ENCODE peak calls at places on chromosomes 2 and 18, in ten cellular contexts. One of them, this sample, is unnamed.

GRCh38 chr18:51561821-51562220 is 364.3 kb upstream of the MEX3C start:
- DNase-seq in fibroblast of lung: no peak
- DNase-seq in CD8-positive, alpha-beta T cell: no peak
- DNase-seq in cardiac muscle cell: peak; percentile 22
- DNase-seq in sigmoid colon: no peak
- DNase-seq in OCI-LY7: no peak
- DNase-seq in lung: no peak
- DNase-seq in H9: no peak
- DNase-seq in psoas muscle: no peak
- DNase-seq in ascending aorta: no peak
- DNase-seq in this sample: no peak

GRCh38 chr2:189466656-189467055 is 25.4 kb downstream of the WDR75 start:
- DNase-seq in lung: no peak
- DNase-seq in sigmoid colon: no peak
- DNase-seq in CD8-positive, alpha-beta T cell: no peak
- DNase-seq in ascending aorta: no peak
- DNase-seq in psoas muscle: no peak
- DNase-seq in cardiac muscle cell: peak; percentile 73
- DNase-seq in OCI-LY7: peak; percentile 16
- DNase-seq in fibroblast of lung: peak; percentile 58
- DNase-seq in H9: no peak
- DNase-seq in this sample: no peak

GRCh38 chr2:240889601-240890560 is 6.1 kb downstream of the MAB21L4 start:
- DNase-seq in fibroblast of lung: no peak
- DNase-seq in OCI-LY7: no peak
- DNase-seq in ascending aorta: no peak
- DNase-seq in sigmoid colon: no peak
- DNase-seq in CD8-positive, alpha-beta T cell: no peak
- DNase-seq in H9: no peak
- DNase-seq in psoas muscle: no peak
- DNase-seq in cardiac muscle cell: no peak
- DNase-seq in lung: no peak
- DNase-seq in this sample: no peak

GRCh38 chr2:183991973-183992372 is 606.4 kb upstream of the ZNF804A start:
- DNase-seq in ascending aorta: no peak
- DNase-seq in psoas muscle: no peak
- DNase-seq in lung: no peak
- DNase-seq in fibroblast of lung: no peak
- DNase-seq in H9: no peak
- DNase-seq in OCI-LY7: no peak
- DNase-seq in sigmoid colon: no peak
- DNase-seq in CD8-positive, alpha-beta T cell: no peak
- DNase-seq in cardiac muscle cell: no peak
- DNase-seq in this sample: no peak

GRCh38 chr2:46339676-46340459 is 42.7 kb downstream of the EPAS1 start:
- DNase-seq in psoas muscle: no peak
- DNase-seq in ascending aorta: no peak
- DNase-seq in CD8-positive, alpha-beta T cell: no peak
- DNase-seq in fibroblast of lung: peak; percentile 52
- DNase-seq in lung: no peak
- DNase-seq in sigmoid colon: no peak
- DNase-seq in H9: no peak
- DNase-seq in cardiac muscle cell: peak; percentile 84
- DNase-seq in OCI-LY7: no peak
- DNase-seq in this sample: no peak

GRCh38 chr2:101738649-101739048 is 41.1 kb downstream of the MAP4K4 start:
- DNase-seq in cardiac muscle cell: no peak
- DNase-seq in lung: no peak
- DNase-seq in fibroblast of lung: no peak
- DNase-seq in ascending aorta: no peak
- DNase-seq in sigmoid colon: no peak
- DNase-seq in OCI-LY7: no peak
- DNase-seq in H9: no peak
- DNase-seq in CD8-positive, alpha-beta T cell: no peak
- DNase-seq in psoas muscle: no peak
- DNase-seq in this sample: no peak

GRCh38 chr18:31590570-31590969 is 1.1 kb upstream of the TTR start:
- DNase-seq in fibroblast of lung: no peak
- DNase-seq in CD8-positive, alpha-beta T cell: no peak
- DNase-seq in sigmoid colon: no peak
- DNase-seq in H9: no peak
- DNase-seq in psoas muscle: no peak
- DNase-seq in ascending aorta: no peak
- DNase-seq in lung: no peak
- DNase-seq in OCI-LY7: no peak
- DNase-seq in cardiac muscle cell: no peak
- DNase-seq in this sample: no peak

GRCh38 chr18:58417752-58418151 is 211.1 kb downstream of the ALPK2 start:
- DNase-seq in lung: no peak
- DNase-seq in fibroblast of lung: peak; percentile 34
- DNase-seq in cardiac muscle cell: peak; percentile 77
- DNase-seq in H9: no peak
- DNase-seq in ascending aorta: no peak
- DNase-seq in psoas muscle: no peak
- DNase-seq in CD8-positive, alpha-beta T cell: no peak
- DNase-seq in sigmoid colon: no peak
- DNase-seq in OCI-LY7: no peak
- DNase-seq in this sample: no peak

GRCh38 chr2:96092580-96092877 is 23.8 kb downstream of the ADRA2B start:
- DNase-seq in OCI-LY7: no peak
- DNase-seq in ascending aorta: peak; percentile 42
- DNase-seq in H9: peak; percentile 27
- DNase-seq in psoas muscle: no peak
- DNase-seq in fibroblast of lung: no peak
- DNase-seq in cardiac muscle cell: no peak
- DNase-seq in lung: no peak
- DNase-seq in sigmoid colon: peak; percentile 48
- DNase-seq in CD8-positive, alpha-beta T cell: no peak
- DNase-seq in this sample: no peak

GRCh38 chr2:102000813-102001766 is 9.3 kb downstream of the IL1R2 start:
- DNase-seq in ascending aorta: no peak
- DNase-seq in OCI-LY7: no peak
- DNase-seq in H9: no peak
- DNase-seq in cardiac muscle cell: no peak
- DNase-seq in psoas muscle: no peak
- DNase-seq in fibroblast of lung: no peak
- DNase-seq in CD8-positive, alpha-beta T cell: no peak
- DNase-seq in sigmoid colon: no peak
- DNase-seq in lung: no peak
- DNase-seq in this sample: no peak

GRCh38 chr2:104768694-104769093 is 85.2 kb upstream of the POU3F3 start:
- DNase-seq in ascending aorta: no peak
- DNase-seq in lung: no peak
- DNase-seq in cardiac muscle cell: no peak
- DNase-seq in H9: no peak
- DNase-seq in OCI-LY7: no peak
- DNase-seq in sigmoid colon: no peak
- DNase-seq in psoas muscle: no peak
- DNase-seq in fibroblast of lung: no peak
- DNase-seq in CD8-positive, alpha-beta T cell: no peak
- DNase-seq in this sample: no peak

GRCh38 chr2:119914266-119914665 is 98.6 kb upstream of the EPB41L5 start:
- DNase-seq in psoas muscle: no peak
- DNase-seq in H9: no peak
- DNase-seq in cardiac muscle cell: peak; percentile 2
- DNase-seq in OCI-LY7: no peak
- DNase-seq in ascending aorta: no peak
- DNase-seq in CD8-positive, alpha-beta T cell: no peak
- DNase-seq in lung: no peak
- DNase-seq in sigmoid colon: no peak
- DNase-seq in fibroblast of lung: no peak
- DNase-seq in this sample: no peak

GRCh38 chr2:224101820-224102630 is 62.9 kb upstream of the SERPINE2 start:
- DNase-seq in H9: no peak
- DNase-seq in ascending aorta: peak; percentile 74
- DNase-seq in cardiac muscle cell: peak; percentile 90
- DNase-seq in CD8-positive, alpha-beta T cell: no peak
- DNase-seq in sigmoid colon: no peak
- DNase-seq in lung: peak; percentile 20
- DNase-seq in psoas muscle: no peak
- DNase-seq in OCI-LY7: no peak
- DNase-seq in fibroblast of lung: peak; percentile 85
- DNase-seq in this sample: no peak

GRCh38 chr2:237227190-237227988 is 141.7 kb downstream of the COPS8 start:
- DNase-seq in H9: no peak
- DNase-seq in ascending aorta: no peak
- DNase-seq in lung: no peak
- DNase-seq in OCI-LY7: no peak
- DNase-seq in sigmoid colon: no peak
- DNase-seq in psoas muscle: no peak
- DNase-seq in CD8-positive, alpha-beta T cell: no peak
- DNase-seq in fibroblast of lung: peak; percentile 91
- DNase-seq in cardiac muscle cell: peak; percentile 92
- DNase-seq in this sample: no peak
- H3K27ac ChIP-seq in H9: no peak overlapping the region
- H3K27ac ChIP-seq in ascending aorta: no peak overlapping the region
- H3K27ac ChIP-seq in lung: no peak overlapping the region
- H3K27ac ChIP-seq in OCI-LY7: no peak overlapping the region
- H3K27ac ChIP-seq in sigmoid colon: no peak overlapping the region
- H3K27ac ChIP-seq in psoas muscle: no peak overlapping the region
- H3K27ac ChIP-seq in CD8-positive, alpha-beta T cell: no peak overlapping the region
- H3K27ac ChIP-seq in fibroblast of lung: peak overlapping the region; percentile 78
- H3K27ac ChIP-seq in cardiac muscle cell: no peak overlapping the region
- H3K27ac ChIP-seq in this sample: no peak overlapping the region

DNA sequence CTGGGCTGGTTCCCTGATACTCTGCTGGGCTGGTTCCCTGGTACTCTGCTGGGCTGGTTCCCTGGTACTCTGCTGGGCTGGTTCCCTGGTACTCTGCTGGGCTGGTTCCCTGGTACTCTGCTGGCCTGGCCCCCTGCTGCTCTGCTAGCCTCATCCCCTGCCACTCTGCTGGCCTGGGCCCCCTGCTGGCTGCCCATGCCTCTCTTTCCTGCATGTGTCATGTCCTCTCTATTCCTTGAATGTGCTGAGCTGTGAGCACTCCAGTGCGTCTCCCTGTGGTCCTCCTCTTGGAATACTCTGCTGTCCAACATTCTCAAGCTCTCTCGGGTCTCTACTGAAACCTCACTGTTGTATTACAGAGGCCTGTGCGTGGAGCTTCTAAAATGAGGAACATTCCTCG is 216.3 kb downstream of the RNF144A start:
- DNase-seq in cardiac muscle cell: no peak
- DNase-seq in psoas muscle: no peak
- DNase-seq in sigmoid colon: no peak
- DNase-seq in lung: no peak
- DNase-seq in ascending aorta: no peak
- DNase-seq in OCI-LY7: no peak
- DNase-seq in CD8-positive, alpha-beta T cell: no peak
- DNase-seq in H9: peak; percentile 41
- DNase-seq in fibroblast of lung: no peak
- DNase-seq in this sample: no peak
- TF ChIP-seq CTCF in cardiac muscle cell: peak; percentile 2
- TF ChIP-seq CTCF in psoas muscle: no peak
- TF ChIP-seq CTCF in sigmoid colon: no peak
- TF ChIP-seq CTCF in lung: no peak
- TF ChIP-seq CTCF in ascending aorta: no peak
- TF ChIP-seq CTCF in OCI-LY7: no peak
- TF ChIP-seq CTCF in CD8-positive, alpha-beta T cell: no peak
- TF ChIP-seq CTCF in H9: no peak
- TF ChIP-seq CTCF in fibroblast of lung: no peak
- TF ChIP-seq CTCF in this sample: no peak

GRCh38 chr2:146450131-146450530 is 1394.7 kb upstream of the ACVR2A start:
- DNase-seq in psoas muscle: no peak
- DNase-seq in sigmoid colon: no peak
- DNase-seq in cardiac muscle cell: no peak
- DNase-seq in lung: no peak
- DNase-seq in OCI-LY7: no peak
- DNase-seq in CD8-positive, alpha-beta T cell: no peak
- DNase-seq in H9: no peak
- DNase-seq in ascending aorta: no peak
- DNase-seq in fibroblast of lung: no peak
- DNase-seq in this sample: no peak

GRCh38 chr2:146457221-146457620 is 1387.6 kb upstream of the ACVR2A start:
- DNase-seq in ascending aorta: no peak
- DNase-seq in OCI-LY7: no peak
- DNase-seq in fibroblast of lung: no peak
- DNase-seq in sigmoid colon: no peak
- DNase-seq in psoas muscle: no peak
- DNase-seq in H9: no peak
- DNase-seq in lung: no peak
- DNase-seq in cardiac muscle cell: no peak
- DNase-seq in CD8-positive, alpha-beta T cell: no peak
- DNase-seq in this sample: no peak

GRCh38 chr2:146455325-146455724 is 1389.5 kb upstream of the ACVR2A start:
- DNase-seq in H9: no peak
- DNase-seq in ascending aorta: no peak
- DNase-seq in cardiac muscle cell: no peak
- DNase-seq in psoas muscle: no peak
- DNase-seq in lung: no peak
- DNase-seq in fibroblast of lung: no peak
- DNase-seq in sigmoid colon: no peak
- DNase-seq in OCI-LY7: no peak
- DNase-seq in CD8-positive, alpha-beta T cell: no peak
- DNase-seq in this sample: no peak

DNA sequence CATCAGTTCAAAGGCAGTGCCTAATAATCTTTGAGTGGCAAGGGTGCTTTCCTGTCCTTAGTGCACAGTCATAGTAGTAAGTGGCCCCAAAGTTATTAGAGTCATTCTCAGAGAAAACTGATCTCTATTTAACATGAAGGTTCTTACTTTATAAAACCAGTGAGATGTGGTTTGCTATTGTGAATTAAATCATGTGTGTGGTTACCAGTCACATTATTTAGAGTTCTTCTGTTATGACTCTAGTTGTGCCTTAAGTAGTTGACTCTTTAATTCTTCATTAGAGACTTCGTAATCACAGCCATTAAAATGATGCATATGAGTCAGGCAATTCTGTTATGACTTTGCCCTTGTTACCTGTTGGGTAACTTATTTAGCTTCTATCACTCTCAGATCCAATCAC is 1392.9 kb upstream of the ACVR2A start:
- DNase-seq in fibroblast of lung: no peak
- DNase-seq in lung: no peak
- DNase-seq in H9: no peak
- DNase-seq in psoas muscle: no peak
- DNase-seq in OCI-LY7: no peak
- DNase-seq in cardiac muscle cell: no peak
- DNase-seq in ascending aorta: no peak
- DNase-seq in sigmoid colon: no peak
- DNase-seq in CD8-positive, alpha-beta T cell: no peak
- DNase-seq in this sample: no peak
- H3K27ac ChIP-seq in fibroblast of lung: no peak overlapping the region
- H3K27ac ChIP-seq in lung: no peak overlapping the region
- H3K27ac ChIP-seq in H9: no peak overlapping the region
- H3K27ac ChIP-seq in psoas muscle: no peak overlapping the region
- H3K27ac ChIP-seq in OCI-LY7: no peak overlapping the region
- H3K27ac ChIP-seq in cardiac muscle cell: no peak overlapping the region
- H3K27ac ChIP-seq in ascending aorta: no peak overlapping the region
- H3K27ac ChIP-seq in sigmoid colon: no peak overlapping the region
- H3K27ac ChIP-seq in CD8-positive, alpha-beta T cell: no peak overlapping the region
- H3K27ac ChIP-seq in this sample: no peak overlapping the region

DNA sequence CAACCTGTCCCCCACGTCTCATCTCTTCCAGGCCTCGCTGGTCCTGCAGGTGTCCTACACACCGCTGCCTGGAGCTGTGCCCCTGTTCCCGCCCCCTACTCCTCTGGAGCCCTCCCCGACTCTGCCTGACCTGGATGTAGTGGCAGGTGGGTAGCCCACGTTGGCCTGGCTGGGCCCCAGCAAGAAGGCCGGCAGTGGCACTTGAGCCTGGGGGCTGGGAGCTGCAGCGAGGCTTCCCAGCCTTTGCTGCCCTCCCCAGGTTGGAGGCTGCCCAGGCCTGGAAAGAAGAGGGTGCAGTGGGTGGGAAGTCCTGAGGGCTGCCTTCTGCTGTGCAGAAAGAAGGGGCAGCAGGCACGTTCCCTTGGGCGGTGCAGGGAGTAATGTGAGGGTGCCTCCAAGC is 58.4 kb downstream of the DYSF start:
- DNase-seq in ascending aorta: no peak
- DNase-seq in OCI-LY7: no peak
- DNase-seq in fibroblast of lung: no peak
- DNase-seq in cardiac muscle cell: no peak
- DNase-seq in H9: no peak
- DNase-seq in CD8-positive, alpha-beta T cell: no peak
- DNase-seq in sigmoid colon: no peak
- DNase-seq in lung: no peak
- DNase-seq in psoas muscle: no peak
- DNase-seq in this sample: no peak
- TF ChIP-seq CTCF in ascending aorta: no peak
- TF ChIP-seq CTCF in OCI-LY7: no peak
- TF ChIP-seq CTCF in fibroblast of lung: no peak
- TF ChIP-seq CTCF in cardiac muscle cell: no peak
- TF ChIP-seq CTCF in H9: no peak
- TF ChIP-seq CTCF in CD8-positive, alpha-beta T cell: no peak
- TF ChIP-seq CTCF in sigmoid colon: no peak
- TF ChIP-seq CTCF in lung: no peak
- TF ChIP-seq CTCF in psoas muscle: no peak
- TF ChIP-seq CTCF in this sample: no peak